ENCODE peak calls at places on chromosome 5, in seven cellular contexts. S is mesenchymal stem cell, I is IMR-90, Z is H9, E is neuronal stem cell, W is trophoblast cell, A is H1. Y is an unnamed sample.
A peak's percentile ranks its signal among the peaks of the same experiment; 100 is the strongest.

GRCh38 chr5:102753889-102754498 is 1.1 kb upstream of the PAM start:
- DNase-seq in W (no peak), A (no peak), I (no peak), E (no peak), Z (peak; percentile 39), S (no peak), Y (no peak)

GRCh38 chr5:82881571-82882200 is 195.5 kb downstream of the TMEM167A start:
- DNase-seq in E (no peak), Z (no peak), S (no peak), W (no peak), I (no peak), A (no peak), Y (no peak)

GRCh38 chr5:33032161-33033085 is 321.3 kb downstream of the NPR3 start:
- DNase-seq in E (no peak), S (no peak), W (peak; percentile 12), I (peak; percentile 73), Z (no peak), A (no peak), Y (no peak)

GRCh38 chr5:6142353-6142752 is 236.0 kb downstream of the MED10 start:
- DNase-seq in I (no peak), S (no peak), W (no peak), Z (no peak), E (no peak), A (no peak), Y (no peak)

GRCh38 chr5:54894957-54895815 is 90.2 kb downstream of the ESM1 start:
- DNase-seq in A (no peak), E (no peak), Z (no peak), I (peak; percentile 10), W (no peak), S (peak; percentile 11), Y (no peak)

GRCh38 chr5:52684056-52684455 is 103.7 kb upstream of the ITGA1 start:
- DNase-seq in A (no peak), W (no peak), E (no peak), Z (no peak), S (no peak), I (peak; percentile 39), Y (no peak)

GRCh38 chr5:103110403-103110802 is 9.5 kb downstream of the GIN1 start:
- DNase-seq in A (no peak), I (no peak), S (no peak), W (no peak), Z (no peak), E (no peak), Y (no peak)

GRCh38 chr5:6868170-6868569 is 154.9 kb downstream of the TENT4A start:
- DNase-seq in I (no peak), E (no peak), W (no peak), Z (no peak), A (no peak), S (no peak), Y (no peak)

GRCh38 chr5:11724947-11725346 is 179.3 kb downstream of the CTNND2 start:
- DNase-seq in Z (no peak), W (no peak), S (no peak), E (no peak), A (no peak), I (no peak), Y (no peak)

GRCh38 chr5:71925608-71926091 is 181.6 kb upstream of the MAP1B start:
- DNase-seq in E (no peak), I (no peak), A (no peak), Z (no peak), S (peak; percentile 31), W (no peak), Y (no peak)

GRCh38 chr5:150377964-150378694 is 20.6 kb downstream of the TCOF1 start:
- DNase-seq in W (peak; percentile 83), A (no peak), Z (no peak), E (no peak), I (peak; percentile 99), S (peak; percentile 98), Y (peak; percentile 80)

GRCh38 chr5:130155395-130155794 is 251.1 kb downstream of the CHSY3 start:
- DNase-seq in E (no peak), I (no peak), Z (no peak), S (no peak), A (no peak), W (no peak), Y (no peak)

GRCh38 chr5:135010502-135011354 is 23.3 kb downstream of the PITX1 start:
- DNase-seq in E (no peak), S (no peak), A (no peak), Z (no peak), W (no peak), I (peak; percentile 27), Y (no peak)

GRCh38 chr5:1661311-1661710 is 137.6 kb upstream of the LPCAT1 start:
- DNase-seq in E (no peak), S (no peak), Z (no peak), I (no peak), W (no peak), A (no peak), Y (no peak)

GRCh38 chr5:116795189-116795588 is 220.6 kb upstream of the SEMA6A start:
- DNase-seq in W (no peak), Z (no peak), S (no peak), E (no peak), A (no peak), I (no peak), Y (no peak)

GRCh38 chr5:180852510-180852909 is 8.6 kb downstream of the ZFP62 start:
- DNase-seq in Z (no peak), A (no peak), I (peak; percentile 31), E (no peak), W (no peak), S (no peak), Y (no peak)

GRCh38 chr5:16617272-16617973 is 626 bp upstream of the RETREG1 start:
- DNase-seq in W (no peak), S (no peak), Z (peak; percentile 56), E (no peak), I (no peak), A (no peak), Y (no peak)

GRCh38 chr5:149938272-149938671 is 6.3 kb downstream of the PDE6A start:
- DNase-seq in A (no peak), Z (no peak), I (peak; percentile 50), W (peak; percentile 43), E (no peak), S (peak; percentile 69), Y (no peak)

GRCh38 chr5:136077046-136077445 is 48.3 kb downstream of the TGFBI start:
- DNase-seq in Z (no peak), A (no peak), S (no peak), W (no peak), E (no peak), I (no peak), Y (no peak)

GRCh38 chr5:172573115-172573882 is 67.8 kb upstream of the NEURL1B start:
- DNase-seq in Z (no peak), I (no peak), E (no peak), W (peak; percentile 22), S (no peak), A (no peak), Y (peak; percentile 32)

GRCh38 chr5:111513175-111513520 is 813 bp upstream of the STARD4 start:
- DNase-seq in I (no peak), Z (no peak), W (no peak), A (no peak), S (no peak), E (no peak), Y (no peak)

GRCh38 chr5:123844873-123845272 is 332.9 kb downstream of the CSNK1G3 start:
- DNase-seq in I (peak; percentile 5), E (no peak), A (no peak), W (peak; percentile 52), S (peak; percentile 7), Z (no peak), Y (peak; percentile 40)

GRCh38 chr5:167245871-167246270 is 1045.6 kb upstream of the WWC1 start:
- DNase-seq in I (no peak), Z (peak; percentile 45), E (no peak), S (no peak), W (no peak), A (no peak), Y (peak; percentile 61)

GRCh38 chr5:127203818-127204217 is 86.8 kb upstream of the MEGF10 start:
- DNase-seq in I (peak; percentile 39), W (peak; percentile 5), Z (no peak), E (no peak), S (peak; percentile 36), A (no peak), Y (no peak)

GRCh38 chr5:142826093-142826492 is 55.9 kb downstream of the ARHGAP26 start:
- DNase-seq in I (no peak), A (no peak), S (no peak), W (no peak), E (no peak), Z (no peak), Y (no peak)

GRCh38 chr5:122311888-122312669 is at the start of gene SNCAIP:
- DNase-seq in I (peak; percentile 64), Z (peak; percentile 66), W (peak; percentile 45), A (peak; percentile 81), E (peak; percentile 59), S (peak; percentile 59), Y (peak; percentile 57)

GRCh38 chr5:132072508-132072907 is 1.1 kb upstream of the CSF2 start:
- DNase-seq in Z (no peak), W (no peak), A (no peak), S (no peak), I (no peak), E (no peak), Y (no peak)

GRCh38 chr5:132072070-132072469 is 1.5 kb upstream of the CSF2 start:
- DNase-seq in S (no peak), Z (no peak), E (no peak), A (no peak), W (no peak), I (no peak), Y (no peak)

GRCh38 chr5:132074091-132074771 is 642 bp downstream of the CSF2 start:
- DNase-seq in W (no peak), I (no peak), Z (no peak), E (no peak), A (no peak), S (no peak), Y (no peak)

GRCh38 chr5:132074772-132075718 is 1.5 kb downstream of the CSF2 start:
- DNase-seq in I (no peak), Z (no peak), S (no peak), A (no peak), W (no peak), E (no peak), Y (no peak)

GRCh38 chr5:132073231-132074013 is at the start of gene CSF2:
- DNase-seq in E (no peak), S (peak; percentile 6), W (no peak), I (peak; percentile 40), A (no peak), Z (no peak), Y (no peak)
- H3K4me2 ChIP-seq in E (no peak within 1 kb of the TSS), S (no peak within 1 kb of the TSS), W (no peak within 1 kb of the TSS), I (no peak within 1 kb of the TSS), A (no peak within 1 kb of the TSS), Z (no peak within 1 kb of the TSS), Y (no peak within 1 kb of the TSS)

GRCh38 chr5:8184455-8185063 is 315.6 kb downstream of the MTRR start:
- DNase-seq in S (no peak), Z (peak; percentile 78), A (peak; percentile 88), E (peak; percentile 8), I (peak; percentile 28), W (peak; percentile 48), Y (peak; percentile 64)
- H4K8ac ChIP-seq in S (no peak overlapping the region), Z (no peak overlapping the region), A (no peak overlapping the region), E (no peak overlapping the region), I (no peak overlapping the region), W (no peak overlapping the region), Y (no peak overlapping the region)

GRCh38 chr5:13201022-13201421 is 743.5 kb downstream of the DNAH5 start:
- DNase-seq in I (no peak), S (no peak), E (no peak), A (no peak), Z (no peak), W (no peak), Y (no peak)
- H2BK120ac ChIP-seq in I (no peak overlapping the region), S (no peak overlapping the region), E (no peak overlapping the region), A (no peak overlapping the region), Z (no peak overlapping the region), W (no peak overlapping the region), Y (no peak overlapping the region)

GRCh38 chr5:29744618-29745017 is 1448.9 kb upstream of the CDH6 start:
- DNase-seq in I (no peak), A (no peak), S (no peak), Z (no peak), W (no peak), E (no peak), Y (peak; percentile 1)
- H3K4me2 ChIP-seq in I (no peak overlapping the region), A (no peak overlapping the region), S (no peak overlapping the region), Z (no peak overlapping the region), W (no peak overlapping the region), E (no peak overlapping the region), Y (no peak overlapping the region)

Y was measured in mesendoderm.